ENCODE peak calls at places on chromosomes 7 and 10, in ten cellular contexts. J is cardiac muscle cell; V is effector memory CD4-positive, alpha-beta T cell; E is brain microvascular endothelial cell; T is PC-3; O is left lung; Z is CD4-positive, alpha-beta memory T cell; L is right lobe of liver; H is colonic mucosa; G is AG04450. B is an unnamed sample.

GRCh38 chr7:20574784-20575757 is 40.4 kb upstream of the ABCB5 start:
- DNase-seq in O (no peak), G (no peak), V (no peak), L (no peak), E (no peak), J (no peak), Z (no peak), H (no peak), T (no peak), B (no peak)

GRCh38 chr7:36286241-36286640 is 103.4 kb upstream of the ANLN start:
- DNase-seq in Z (peak; percentile 76), V (peak; percentile 47), T (no peak), J (no peak), H (no peak), O (no peak), G (no peak), E (no peak), L (no peak), B (no peak)

GRCh38 chr10:132425029-132425758 is 28.2 kb downstream of the PWWP2B start:
- DNase-seq in T (no peak), E (no peak), V (no peak), O (peak; percentile 54), H (no peak), L (no peak), J (no peak), G (no peak), Z (no peak), B (no peak)

GRCh38 chr10:48469516-48470020 is 135.3 kb downstream of the ARHGAP22 start:
- DNase-seq in T (no peak), O (no peak), L (no peak), H (peak; percentile 10), G (no peak), V (no peak), Z (no peak), E (no peak), J (no peak), B (no peak)

GRCh38 chr7:80807166-80807900 is 111.5 kb downstream of the SEMA3C start:
- DNase-seq in T (no peak), J (no peak), O (no peak), H (no peak), L (no peak), E (no peak), V (no peak), G (no peak), Z (no peak), B (no peak)

GRCh38 chr7:25889765-25890164 is 262.2 kb upstream of the NFE2L3 start:
- DNase-seq in O (no peak), L (no peak), E (no peak), V (no peak), T (no peak), J (no peak), H (no peak), Z (no peak), G (no peak), B (no peak)

GRCh38 chr10:6269953-6270867 is 67.5 kb downstream of the PFKFB3 start:
- DNase-seq in E (no peak), T (no peak), G (no peak), J (no peak), H (peak; percentile 18), V (peak; percentile 70), Z (peak; percentile 81), O (no peak), L (no peak), B (peak; percentile 75)

GRCh38 chr10:99530108-99531025 is 2.4 kb upstream of the NKX2-3 start:
- DNase-seq in L (peak; percentile 60), G (no peak), O (peak; percentile 84), V (no peak), Z (no peak), J (no peak), H (no peak), T (no peak), E (no peak), B (no peak)

DNA sequence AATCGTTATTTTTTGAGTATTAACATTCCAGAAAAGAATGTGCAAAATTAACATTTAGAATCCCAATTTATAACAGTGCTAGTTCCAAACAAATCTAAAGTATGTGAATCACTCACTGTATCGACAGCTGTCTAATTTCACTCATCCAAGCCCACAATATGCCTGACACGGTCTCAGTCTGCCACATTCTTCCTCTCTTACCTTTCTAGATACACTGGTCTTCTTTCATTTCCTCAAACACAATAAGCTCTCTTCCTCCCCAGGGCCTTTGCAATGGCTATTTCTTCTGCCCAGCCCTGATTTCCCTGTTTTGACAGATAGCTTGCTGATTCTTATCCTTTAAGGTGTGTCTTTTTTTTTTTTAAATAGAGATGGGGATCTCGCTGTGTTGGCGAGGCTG is 48.8 kb downstream of the UBE2H start:
- DNase-seq in V (no peak), J (no peak), H (no peak), E (no peak), T (no peak), Z (no peak), O (no peak), L (no peak), G (no peak), B (no peak)
- H3K4me3 ChIP-seq in V (no peak overlapping the region), J (no peak overlapping the region), H (no peak overlapping the region), E (no peak overlapping the region), T (no peak overlapping the region), Z (no peak overlapping the region), O (no peak overlapping the region), L (no peak overlapping the region), G (no peak overlapping the region), B (no peak overlapping the region)

GRCh38 chr7:57821438-57822382 is 371.7 kb downstream of the ZNF716 start:
- DNase-seq in H (no peak), V (no peak), J (no peak), G (no peak), T (no peak), L (no peak), E (no peak), Z (no peak), O (no peak), B (no peak)

GRCh38 chr7:57820477-57820876 is 370.5 kb downstream of the ZNF716 start:
- DNase-seq in E (no peak), G (no peak), H (no peak), J (no peak), L (no peak), V (no peak), O (no peak), T (no peak), Z (no peak), B (no peak)

DNA sequence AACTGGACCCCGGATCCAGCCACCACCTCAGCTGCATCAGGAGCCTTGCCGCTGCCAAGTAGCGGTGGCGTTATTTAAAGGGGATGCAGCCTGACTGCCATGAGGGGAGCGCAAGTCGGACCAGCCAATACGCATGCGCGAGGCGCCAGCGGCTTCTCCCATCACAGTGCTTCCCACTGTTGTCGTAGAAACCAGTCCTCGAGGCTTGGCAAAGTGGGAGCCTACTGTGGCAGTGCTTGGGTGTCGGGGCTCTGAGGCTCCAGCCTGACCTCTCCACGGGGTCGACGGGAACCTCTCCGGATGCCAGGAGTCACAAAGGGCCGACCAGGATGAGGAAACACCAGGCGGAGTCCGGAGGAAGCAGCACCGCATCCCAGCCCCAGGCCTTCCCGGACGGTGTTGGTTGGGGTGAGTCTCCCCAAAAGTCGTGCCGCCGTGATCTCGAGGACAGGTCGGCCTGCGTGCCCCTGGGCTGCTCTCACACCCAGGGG is 369.6 kb downstream of the ZNF716 start:
- DNase-seq in E (no peak), G (no peak), Z (no peak), V (no peak), L (no peak), O (no peak), H (no peak), J (no peak), T (no peak), B (no peak)
- H3K27ac ChIP-seq in E (no peak overlapping the region), G (no peak overlapping the region), Z (no peak overlapping the region), V (no peak overlapping the region), L (no peak overlapping the region), O (no peak overlapping the region), H (no peak overlapping the region), J (no peak overlapping the region), T (no peak overlapping the region), B (no peak overlapping the region)

DNA sequence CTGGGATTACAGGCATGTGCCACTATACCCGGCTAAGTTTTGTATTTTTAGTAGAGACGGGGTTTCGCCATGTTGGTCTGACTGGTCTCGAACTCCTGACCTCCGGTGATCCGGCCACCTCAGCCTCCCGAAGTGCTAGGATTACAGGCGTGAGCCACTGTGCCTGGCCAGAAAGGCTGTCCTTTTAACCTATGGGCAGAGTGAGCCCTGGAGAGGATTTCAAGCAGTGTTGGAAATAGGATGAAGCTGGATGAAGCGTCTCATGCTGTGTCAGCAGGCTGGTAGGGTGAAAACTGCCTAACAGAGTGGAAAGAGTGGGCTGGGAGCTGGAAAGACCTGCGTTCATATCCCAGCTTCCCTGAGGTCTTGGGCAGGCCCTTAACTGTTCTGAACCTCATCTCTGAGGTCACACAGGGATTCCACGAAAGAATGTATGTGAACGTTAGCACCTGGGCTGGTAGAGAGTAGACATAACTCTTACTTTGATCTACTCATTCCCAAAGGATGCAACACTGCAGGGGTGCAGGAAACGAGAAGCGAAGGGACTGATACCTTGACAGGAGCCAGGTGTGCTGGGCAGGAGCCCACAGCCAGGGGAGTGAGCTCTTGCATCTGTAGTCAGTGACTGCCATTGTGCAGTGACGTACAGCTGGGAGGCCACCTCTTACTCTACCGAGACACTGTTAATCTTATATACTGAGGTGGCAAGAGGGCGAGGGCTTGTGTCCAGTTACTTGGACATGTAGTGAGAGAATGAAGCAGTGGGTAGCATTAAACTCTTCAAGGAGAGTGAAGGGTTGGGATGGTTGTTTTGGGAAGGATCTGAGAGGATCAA is 34.2 kb downstream of the WBP1L start:
- DNase-seq in E (no peak), Z (no peak), G (no peak), O (no peak), L (no peak), H (no peak), V (no peak), T (no peak), J (no peak), B (no peak)
- H3K4me3 ChIP-seq in E (peak overlapping the region; percentile 30), Z (no peak overlapping the region), G (no peak overlapping the region), O (no peak overlapping the region), L (no peak overlapping the region), H (no peak overlapping the region), V (no peak overlapping the region), T (no peak overlapping the region), J (no peak overlapping the region), B (no peak overlapping the region)

GRCh38 chr7:30837581-30837980 is 66.4 kb downstream of the MINDY4 start:
- DNase-seq in L (no peak), J (no peak), Z (no peak), V (no peak), E (no peak), G (no peak), H (no peak), T (no peak), O (no peak), B (no peak)

GRCh38 chr7:30840176-30841024 is 69.2 kb downstream of the MINDY4 start:
- DNase-seq in L (no peak), H (no peak), T (no peak), O (no peak), E (no peak), V (no peak), G (no peak), Z (no peak), J (no peak), B (no peak)

GRCh38 chr7:30836991-30837390 is 65.8 kb downstream of the MINDY4 start:
- DNase-seq in Z (no peak), H (no peak), L (no peak), G (no peak), O (no peak), J (no peak), V (no peak), T (no peak), E (no peak), B (no peak)

GRCh38 chr7:30835396-30835915 is 64.2 kb downstream of the MINDY4 start:
- DNase-seq in E (no peak), O (no peak), T (no peak), J (no peak), V (no peak), H (no peak), L (no peak), Z (no peak), G (no peak), B (no peak)

DNA sequence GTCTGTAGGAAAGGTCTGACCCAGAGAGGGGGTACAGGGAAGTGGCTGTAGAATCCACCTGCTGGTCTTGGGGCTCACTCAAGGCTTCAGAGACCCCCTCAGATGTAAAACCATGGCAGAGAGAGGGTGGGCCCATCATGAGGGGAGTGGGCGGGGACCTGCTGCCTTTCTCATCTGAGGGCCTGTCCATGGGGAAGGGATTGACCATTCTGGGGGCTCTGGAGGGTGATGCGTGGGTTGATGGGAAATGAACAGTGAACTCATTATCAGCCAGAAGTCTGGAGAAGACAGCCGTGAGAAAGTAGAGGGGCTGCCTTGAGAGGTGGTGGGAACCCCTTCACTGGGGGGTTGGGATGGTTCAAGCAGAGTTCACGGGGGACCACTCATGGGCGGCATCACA is 66.8 kb downstream of the MINDY4 start:
- DNase-seq in H (no peak), L (no peak), O (no peak), G (no peak), J (no peak), E (no peak), Z (no peak), T (no peak), V (no peak), B (no peak)
- H3K27ac ChIP-seq in H (no peak overlapping the region), L (no peak overlapping the region), O (no peak overlapping the region), G (no peak overlapping the region), J (no peak overlapping the region), E (no peak overlapping the region), Z (no peak overlapping the region), T (no peak overlapping the region), V (no peak overlapping the region), B (no peak overlapping the region)